ENCODE peak calls at places on chromosome 13, in six cellular contexts. One of them, this sample, is unnamed.

GRCh38 chr13:108213946-108214345 is 1.4 kb downstream of the LIG4 start:
- DNase-seq in mammary epithelial cell: peak
- DNase-seq in fibroblast of the aortic adventitia: no peak
- DNase-seq in uterus: no peak
- DNase-seq in left ventricle myocardium inferior: no peak
- DNase-seq in choroid plexus epithelial cell: no peak
- DNase-seq in this sample: no peak

GRCh38 chr13:71217827-71218226 is 649.2 kb downstream of the DACH1 start:
- DNase-seq in choroid plexus epithelial cell: no peak
- DNase-seq in mammary epithelial cell: no peak
- DNase-seq in fibroblast of the aortic adventitia: no peak
- DNase-seq in uterus: no peak
- DNase-seq in left ventricle myocardium inferior: no peak
- DNase-seq in this sample: no peak

GRCh38 chr13:43776680-43777079 is 10.1 kb downstream of the ENOX1 start:
- DNase-seq in fibroblast of the aortic adventitia: no peak
- DNase-seq in mammary epithelial cell: no peak
- DNase-seq in left ventricle myocardium inferior: no peak
- DNase-seq in choroid plexus epithelial cell: peak
- DNase-seq in uterus: no peak
- DNase-seq in this sample: no peak

GRCh38 chr13:47454986-47455385 is 546.1 kb downstream of the SUCLA2 start:
- DNase-seq in uterus: no peak
- DNase-seq in choroid plexus epithelial cell: peak
- DNase-seq in left ventricle myocardium inferior: no peak
- DNase-seq in mammary epithelial cell: no peak
- DNase-seq in fibroblast of the aortic adventitia: peak
- DNase-seq in this sample: no peak

GRCh38 chr13:88592105-88592504 is 920.9 kb downstream of the SLITRK5 start:
- DNase-seq in left ventricle myocardium inferior: no peak
- DNase-seq in choroid plexus epithelial cell: no peak
- DNase-seq in fibroblast of the aortic adventitia: no peak
- DNase-seq in mammary epithelial cell: no peak
- DNase-seq in uterus: no peak
- DNase-seq in this sample: no peak

GRCh38 chr13:61255035-61255796 is 160.4 kb downstream of the PCDH20 start:
- DNase-seq in fibroblast of the aortic adventitia: no peak
- DNase-seq in choroid plexus epithelial cell: no peak
- DNase-seq in mammary epithelial cell: no peak
- DNase-seq in left ventricle myocardium inferior: no peak
- DNase-seq in uterus: no peak
- DNase-seq in this sample: no peak

GRCh38 chr13:105937451-105937850 is 598.0 kb downstream of the EFNB2 start:
- DNase-seq in uterus: no peak
- DNase-seq in choroid plexus epithelial cell: no peak
- DNase-seq in mammary epithelial cell: no peak
- DNase-seq in left ventricle myocardium inferior: no peak
- DNase-seq in fibroblast of the aortic adventitia: no peak
- DNase-seq in this sample: no peak

GRCh38 chr13:103539265-103539664 is 473.0 kb upstream of the SLC10A2 start:
- DNase-seq in left ventricle myocardium inferior: peak
- DNase-seq in mammary epithelial cell: no peak
- DNase-seq in choroid plexus epithelial cell: no peak
- DNase-seq in uterus: no peak
- DNase-seq in fibroblast of the aortic adventitia: no peak
- DNase-seq in this sample: no peak

GRCh38 chr13:103282571-103283450 is 216.6 kb upstream of the SLC10A2 start:
- DNase-seq in uterus: no peak
- DNase-seq in mammary epithelial cell: peak
- DNase-seq in fibroblast of the aortic adventitia: peak
- DNase-seq in choroid plexus epithelial cell: peak
- DNase-seq in left ventricle myocardium inferior: no peak
- DNase-seq in this sample: no peak

GRCh38 chr13:114077938-114078335 is 54.5 kb downstream of the RASA3 start:
- DNase-seq in fibroblast of the aortic adventitia: peak
- DNase-seq in uterus: peak
- DNase-seq in left ventricle myocardium inferior: no peak
- DNase-seq in mammary epithelial cell: no peak
- DNase-seq in choroid plexus epithelial cell: peak
- DNase-seq in this sample: peak

GRCh38 chr13:66349945-66350344 is 880.2 kb downstream of the PCDH9 start:
- DNase-seq in fibroblast of the aortic adventitia: no peak
- DNase-seq in left ventricle myocardium inferior: no peak
- DNase-seq in choroid plexus epithelial cell: no peak
- DNase-seq in mammary epithelial cell: no peak
- DNase-seq in uterus: no peak
- DNase-seq in this sample: no peak

GRCh38 chr13:37068962-37069361 is 9.5 kb upstream of the SUPT20H start:
- DNase-seq in fibroblast of the aortic adventitia: peak
- DNase-seq in mammary epithelial cell: no peak
- DNase-seq in uterus: no peak
- DNase-seq in choroid plexus epithelial cell: peak
- DNase-seq in left ventricle myocardium inferior: no peak
- DNase-seq in this sample: no peak

GRCh38 chr13:42660367-42660965 is 86.5 kb downstream of the TNFSF11 start:
- DNase-seq in uterus: no peak
- DNase-seq in fibroblast of the aortic adventitia: peak
- DNase-seq in choroid plexus epithelial cell: peak
- DNase-seq in left ventricle myocardium inferior: no peak
- DNase-seq in mammary epithelial cell: peak
- DNase-seq in this sample: no peak

GRCh38 chr13:44159633-44160279 is 213.9 kb upstream of the SERP2 start:
- DNase-seq in left ventricle myocardium inferior: no peak
- DNase-seq in uterus: no peak
- DNase-seq in mammary epithelial cell: peak
- DNase-seq in choroid plexus epithelial cell: no peak
- DNase-seq in fibroblast of the aortic adventitia: peak
- DNase-seq in this sample: peak

GRCh38 chr13:39557285-39557955 is 45.6 kb downstream of the LHFPL6 start:
- DNase-seq in left ventricle myocardium inferior: no peak
- DNase-seq in mammary epithelial cell: no peak
- DNase-seq in choroid plexus epithelial cell: no peak
- DNase-seq in uterus: no peak
- DNase-seq in fibroblast of the aortic adventitia: no peak
- DNase-seq in this sample: no peak

GRCh38 chr13:39559838-39560237 is 43.2 kb downstream of the LHFPL6 start:
- DNase-seq in left ventricle myocardium inferior: no peak
- DNase-seq in uterus: no peak
- DNase-seq in choroid plexus epithelial cell: no peak
- DNase-seq in fibroblast of the aortic adventitia: no peak
- DNase-seq in mammary epithelial cell: no peak
- DNase-seq in this sample: no peak

GRCh38 chr13:39566216-39566869 is 36.6 kb downstream of the LHFPL6 start:
- DNase-seq in mammary epithelial cell: peak
- DNase-seq in fibroblast of the aortic adventitia: no peak
- DNase-seq in choroid plexus epithelial cell: no peak
- DNase-seq in uterus: no peak
- DNase-seq in left ventricle myocardium inferior: no peak
- DNase-seq in this sample: no peak

GRCh38 chr13:39565036-39565949 is 37.7 kb downstream of the LHFPL6 start:
- DNase-seq in mammary epithelial cell: peak
- DNase-seq in choroid plexus epithelial cell: peak
- DNase-seq in uterus: no peak
- DNase-seq in left ventricle myocardium inferior: no peak
- DNase-seq in fibroblast of the aortic adventitia: peak
- DNase-seq in this sample: no peak

DNA sequence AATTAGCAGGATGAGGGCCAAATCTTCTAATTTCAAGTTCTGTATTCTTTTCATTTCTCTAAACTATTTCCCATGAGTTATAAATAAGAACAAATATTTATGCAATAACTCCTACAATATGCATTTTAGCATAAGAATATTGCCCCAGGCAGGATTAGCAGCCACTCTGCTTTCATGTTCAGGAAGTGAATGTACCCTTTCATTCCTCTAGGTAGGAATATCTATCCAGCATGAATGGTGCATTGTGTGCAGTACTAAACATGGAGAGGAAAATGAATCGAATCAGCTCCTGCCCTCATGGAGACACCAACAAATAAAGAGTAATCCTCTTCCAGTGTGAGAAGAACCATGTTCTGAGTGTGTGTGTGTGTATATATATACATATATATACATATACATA is 41.0 kb downstream of the LHFPL6 start:
- DNase-seq in choroid plexus epithelial cell: no peak
- DNase-seq in left ventricle myocardium inferior: no peak
- DNase-seq in uterus: no peak
- DNase-seq in fibroblast of the aortic adventitia: no peak
- DNase-seq in mammary epithelial cell: peak
- DNase-seq in this sample: no peak
- TF ChIP-seq CTCF in choroid plexus epithelial cell: no peak
- TF ChIP-seq CTCF in left ventricle myocardium inferior: no peak
- TF ChIP-seq CTCF in uterus: no peak
- TF ChIP-seq CTCF in fibroblast of the aortic adventitia: no peak
- TF ChIP-seq CTCF in mammary epithelial cell: no peak
- TF ChIP-seq CTCF in this sample: no peak

DNA sequence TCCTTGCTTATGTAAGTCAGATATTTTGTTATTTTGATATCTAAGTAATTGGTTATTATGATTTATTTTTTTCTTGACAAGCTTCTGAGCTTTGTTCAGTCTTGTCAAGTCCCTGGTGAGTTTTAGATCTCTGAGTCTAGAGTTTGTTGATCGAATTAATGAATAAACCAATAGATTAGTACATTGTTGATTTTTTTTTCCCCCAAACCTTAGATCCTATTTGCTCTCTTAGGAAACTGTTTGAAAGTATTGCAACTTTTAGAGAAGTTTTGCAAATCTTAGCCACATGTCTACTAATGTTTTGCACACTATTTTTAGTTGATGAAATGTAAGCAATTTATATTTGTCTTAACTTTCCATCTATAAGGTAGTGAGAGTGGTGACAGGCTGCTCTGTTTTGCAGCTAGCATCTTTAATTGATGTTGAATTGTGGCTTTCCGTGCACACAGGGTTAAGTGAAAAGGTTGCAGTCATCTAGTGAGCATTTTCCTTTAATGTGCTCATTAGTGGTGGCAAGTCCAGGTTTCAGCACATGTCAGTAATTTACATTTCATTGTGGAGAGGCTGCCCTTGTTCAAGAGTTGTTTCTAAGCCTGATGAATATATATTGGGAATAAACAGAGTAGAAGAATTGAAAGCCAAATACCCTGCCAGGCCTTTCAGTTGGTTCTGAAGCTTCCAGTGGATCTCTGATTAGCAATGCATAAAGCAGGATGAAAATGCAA is 86.3 kb downstream of the PCCA start:
- DNase-seq in fibroblast of the aortic adventitia: no peak
- DNase-seq in left ventricle myocardium inferior: no peak
- DNase-seq in mammary epithelial cell: no peak
- DNase-seq in uterus: no peak
- DNase-seq in choroid plexus epithelial cell: no peak
- DNase-seq in this sample: no peak
- H3K4me3 ChIP-seq in fibroblast of the aortic adventitia: no peak
- H3K4me3 ChIP-seq in left ventricle myocardium inferior: no peak
- H3K4me3 ChIP-seq in mammary epithelial cell: no peak
- H3K4me3 ChIP-seq in uterus: no peak
- H3K4me3 ChIP-seq in choroid plexus epithelial cell: no peak
- H3K4me3 ChIP-seq in this sample: no peak

GRCh38 chr13:85864963-85865530 is 65.8 kb upstream of the SLITRK6 start:
- DNase-seq in left ventricle myocardium inferior: no peak
- DNase-seq in uterus: no peak
- DNase-seq in mammary epithelial cell: peak
- DNase-seq in choroid plexus epithelial cell: peak
- DNase-seq in fibroblast of the aortic adventitia: no peak
- DNase-seq in this sample: no peak
- TF ChIP-seq CTCF in left ventricle myocardium inferior: no peak
- TF ChIP-seq CTCF in uterus: no peak
- TF ChIP-seq CTCF in mammary epithelial cell: peak
- TF ChIP-seq CTCF in choroid plexus epithelial cell: peak
- TF ChIP-seq CTCF in fibroblast of the aortic adventitia: no peak
- TF ChIP-seq CTCF in this sample: peak

GRCh38 chr13:23984541-23984940 is 87.2 kb upstream of the C1QTNF9B start:
- DNase-seq in left ventricle myocardium inferior: no peak
- DNase-seq in uterus: peak
- DNase-seq in choroid plexus epithelial cell: peak
- DNase-seq in fibroblast of the aortic adventitia: no peak
- DNase-seq in mammary epithelial cell: peak
- DNase-seq in this sample: no peak

GRCh38 chr13:23979361-23980159 is 82.3 kb upstream of the C1QTNF9B start:
- DNase-seq in uterus: peak
- DNase-seq in left ventricle myocardium inferior: peak
- DNase-seq in mammary epithelial cell: peak
- DNase-seq in choroid plexus epithelial cell: peak
- DNase-seq in fibroblast of the aortic adventitia: peak
- DNase-seq in this sample: peak

GRCh38 chr13:23983671-23984070 is 86.4 kb upstream of the C1QTNF9B start:
- DNase-seq in mammary epithelial cell: no peak
- DNase-seq in uterus: no peak
- DNase-seq in left ventricle myocardium inferior: no peak
- DNase-seq in fibroblast of the aortic adventitia: no peak
- DNase-seq in choroid plexus epithelial cell: no peak
- DNase-seq in this sample: no peak

GRCh38 chr13:23985060-23985459 is 87.8 kb upstream of the C1QTNF9B start:
- DNase-seq in fibroblast of the aortic adventitia: no peak
- DNase-seq in left ventricle myocardium inferior: no peak
- DNase-seq in choroid plexus epithelial cell: peak
- DNase-seq in mammary epithelial cell: peak
- DNase-seq in uterus: no peak
- DNase-seq in this sample: no peak

GRCh38 chr13:23980160-23980551 is 82.9 kb upstream of the C1QTNF9B start:
- DNase-seq in mammary epithelial cell: peak
- DNase-seq in left ventricle myocardium inferior: peak
- DNase-seq in choroid plexus epithelial cell: peak
- DNase-seq in uterus: peak
- DNase-seq in fibroblast of the aortic adventitia: peak
- DNase-seq in this sample: peak
- H3K4me3 ChIP-seq in mammary epithelial cell: peak
- H3K4me3 ChIP-seq in left ventricle myocardium inferior: peak
- H3K4me3 ChIP-seq in choroid plexus epithelial cell: peak
- H3K4me3 ChIP-seq in uterus: peak
- H3K4me3 ChIP-seq in fibroblast of the aortic adventitia: peak
- H3K4me3 ChIP-seq in this sample: peak

DNA sequence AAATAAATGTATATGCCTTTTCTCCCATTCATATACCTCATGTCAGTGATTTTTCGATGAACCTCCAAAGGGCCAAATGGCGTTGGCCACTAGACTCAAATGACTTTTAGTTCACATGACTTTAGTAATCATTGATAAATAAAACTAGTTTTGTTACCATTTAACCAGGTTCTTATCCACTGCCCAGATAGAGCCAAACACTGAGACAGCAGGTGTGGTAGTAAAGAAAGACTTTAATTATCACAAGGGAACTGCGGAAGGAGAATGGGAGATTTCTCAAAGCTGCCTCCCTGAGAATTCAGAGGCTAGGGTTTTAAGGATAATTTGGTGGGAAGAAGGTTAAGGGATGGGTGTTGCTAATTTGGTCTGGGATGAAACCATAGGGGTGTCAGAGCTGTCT is 19.4 kb upstream of the KBTBD6 start:
- DNase-seq in fibroblast of the aortic adventitia: no peak
- DNase-seq in mammary epithelial cell: no peak
- DNase-seq in uterus: no peak
- DNase-seq in left ventricle myocardium inferior: no peak
- DNase-seq in choroid plexus epithelial cell: no peak
- DNase-seq in this sample: no peak
- TF ChIP-seq CTCF in fibroblast of the aortic adventitia: no peak
- TF ChIP-seq CTCF in mammary epithelial cell: no peak
- TF ChIP-seq CTCF in uterus: no peak
- TF ChIP-seq CTCF in left ventricle myocardium inferior: no peak
- TF ChIP-seq CTCF in choroid plexus epithelial cell: no peak
- TF ChIP-seq CTCF in this sample: no peak

This sample was measured in dorsolateral prefrontal cortex.